ENCODE peak calls at places on chromosome X, in seven cellular contexts. D is SK-N-SH, O is K562, I is GM12878, V is H1, S is HCT116, K is HepG2. T is an unnamed sample.

GRCh38 chrX:104315555-104315954 is 60.8 kb upstream of the ESX1 start:
- DNase-seq in D (no peak), O (no peak), I (no peak), V (no peak), S (no peak), K (no peak), T (no peak)

GRCh38 chrX:22171287-22172060 is 101.2 kb upstream of the CBLL2 start:
- DNase-seq in D (no peak), O (no peak), I (no peak), V (no peak), S (no peak), K (no peak), T (no peak)

GRCh38 chrX:56564182-56564885 is 907 bp downstream of the UBQLN2 start:
- DNase-seq in D (peak; percentile 27), O (peak; percentile 21), I (no peak), V (no peak), S (no peak), K (peak; percentile 2), T (peak; percentile 34)

GRCh38 chrX:79721234-79721633 is 293.3 kb upstream of the TBX22 start:
- DNase-seq in D (no peak), O (no peak), I (no peak), V (no peak), S (no peak), K (no peak), T (no peak)

GRCh38 chrX:96140796-96141195 is 543.8 kb upstream of the DIAPH2 start:
- DNase-seq in D (no peak), O (no peak), I (no peak), V (no peak), S (no peak), K (no peak), T (no peak)

GRCh38 chrX:455199-455598 is 68.5 kb upstream of the PPP2R3B start:
- DNase-seq in D (no peak), O (no peak), I (no peak), V (no peak), S (no peak), K (no peak), T (no peak)

GRCh38 chrX:66149519-66149918 is 14.5 kb upstream of the HEPH start:
- DNase-seq in D (no peak), O (no peak), I (no peak), V (no peak), S (no peak), K (no peak), T (no peak)

GRCh38 chrX:152926923-152927322 is 29.1 kb downstream of the ZNF185 start:
- DNase-seq in D (no peak), O (no peak), I (no peak), V (no peak), S (no peak), K (no peak), T (no peak)

GRCh38 chrX:44507292-44507691 is 35.4 kb downstream of the FUNDC1 start:
- DNase-seq in D (no peak), O (no peak), I (no peak), V (no peak), S (no peak), K (no peak), T (no peak)

GRCh38 chrX:37817579-37817978 is 29.8 kb downstream of the DYNLT3 start:
- DNase-seq in D (no peak), O (no peak), I (no peak), V (no peak), S (no peak), K (no peak), T (no peak)

GRCh38 chrX:131330735-131331134 is 41.6 kb upstream of the IGSF1 start:
- DNase-seq in D (no peak), O (peak; percentile 15), I (no peak), V (no peak), S (no peak), K (no peak), T (no peak)

GRCh38 chrX:38206036-38206435 is 14.6 kb downstream of the SRPX start:
- DNase-seq in D (no peak), O (no peak), I (no peak), V (no peak), S (no peak), K (no peak), T (no peak)

GRCh38 chrX:118254611-118255010 is 91.3 kb upstream of the WDR44 start:
- DNase-seq in D (peak; percentile 38), O (peak; percentile 57), I (peak; percentile 23), V (no peak), S (peak; percentile 18), K (peak; percentile 7), T (peak; percentile 60)

GRCh38 chrX:56069299-56069941 is 162.7 kb upstream of the KLF8 start:
- DNase-seq in D (no peak), O (no peak), I (no peak), V (no peak), S (no peak), K (no peak), T (no peak)

GRCh38 chrX:73134741-73135140 is 55.4 kb upstream of the PABPC1L2A start:
- DNase-seq in D (no peak), O (no peak), I (no peak), V (no peak), S (no peak), K (no peak), T (no peak)

GRCh38 chrX:71618303-71618721 is at the start of gene CXCR3:
- DNase-seq in D (no peak), O (no peak), I (peak; percentile 83), V (no peak), S (no peak), K (no peak), T (no peak)

GRCh38 chrX:103629295-103630170 is 758 bp downstream of the TCEAL1 start:
- DNase-seq in D (peak; percentile 70), O (peak; percentile 67), I (no peak), V (no peak), S (no peak), K (peak; percentile 39), T (peak; percentile 58)

GRCh38 chrX:11073411-11073810 is 37.7 kb upstream of the HCCS start:
- DNase-seq in D (no peak), O (no peak), I (no peak), V (no peak), S (no peak), K (no peak), T (no peak)

GRCh38 chrX:100687128-100687527 is 43.1 kb downstream of the SRPX2 start:
- DNase-seq in D (no peak), O (peak; percentile 3), I (no peak), V (no peak), S (no peak), K (no peak), T (no peak)

GRCh38 chrX:147476008-147476407 is 435.7 kb upstream of the FMR1 start:
- DNase-seq in D (peak; percentile 1), O (peak; percentile 3), I (no peak), V (no peak), S (no peak), K (peak; percentile 4), T (peak; percentile 30)

GRCh38 chrX:108001218-108001814 is 19.1 kb upstream of the TEX13B start:
- DNase-seq in D (peak; percentile 19), O (peak; percentile 20), I (no peak), V (no peak), S (peak; percentile 21), K (peak; percentile 11), T (no peak)

GRCh38 chrX:132592880-132593279 is 104.0 kb upstream of the MBNL3 start:
- DNase-seq in D (peak; percentile 2), O (no peak), I (no peak), V (no peak), S (no peak), K (peak; percentile 39), T (peak; percentile 1)

GRCh38 chrX:129747533-129747932 is 8.8 kb downstream of the XPNPEP2 start:
- DNase-seq in D (no peak), O (no peak), I (no peak), V (no peak), S (no peak), K (no peak), T (no peak)

DNA sequence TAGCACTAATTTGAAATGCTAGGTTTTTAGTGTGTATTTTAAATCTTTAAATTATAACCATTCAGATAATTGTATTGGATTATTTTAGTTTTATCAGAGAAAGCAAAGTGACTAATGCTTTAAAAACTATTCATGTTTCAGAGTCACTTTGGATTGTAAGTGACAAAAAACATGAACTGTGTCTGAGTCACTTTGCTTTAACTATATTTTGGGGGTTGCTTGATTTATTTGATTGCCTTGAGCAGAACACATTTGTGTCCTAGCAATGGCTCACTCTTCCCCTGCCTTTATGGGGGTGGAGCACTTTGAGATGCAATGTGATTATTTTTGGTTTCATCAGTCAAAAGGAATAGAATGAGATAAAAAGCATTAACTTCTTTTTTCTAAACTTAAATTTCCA is 188.4 kb upstream of the ARX start:
- DNase-seq in D (peak; percentile 20), O (no peak), I (no peak), V (no peak), S (no peak), K (no peak), T (no peak)
- TF ChIP-seq JUND in D (no peak), O (no peak), I (no peak), V (no peak), S (no peak), K (no peak), T (no peak)

GRCh38 chrX:46979340-46979739 is 67.1 kb downstream of the JADE3 start:
- DNase-seq in D (no peak), O (no peak), I (no peak), V (no peak), S (peak; percentile 13), K (no peak), T (no peak)
- TF ChIP-seq JUND in D (peak; percentile 77), O (no peak), I (no peak), V (no peak), S (peak; percentile 44), K (no peak), T (no peak)

GRCh38 chrX:146056511-146057081 is 239.0 kb downstream of the SLITRK2 start:
- DNase-seq in D (no peak), O (no peak), I (no peak), V (no peak), S (no peak), K (no peak), T (no peak)
- TF ChIP-seq JUND in D (no peak), O (no peak), I (no peak), V (no peak), S (no peak), K (no peak), T (no peak)

GRCh38 chrX:13078739-13079444 is 34.5 kb upstream of the FAM9C start:
- DNase-seq in D (no peak), O (no peak), I (no peak), V (no peak), S (no peak), K (no peak), T (no peak)
- TF ChIP-seq JUND in D (no peak), O (no peak), I (no peak), V (no peak), S (no peak), K (no peak), T (no peak)

GRCh38 chrX:111503594-111503993 is 7.9 kb upstream of the SERTM2 start:
- DNase-seq in D (no peak), O (no peak), I (no peak), V (no peak), S (no peak), K (no peak), T (no peak)
- TF ChIP-seq JUND in D (no peak), O (no peak), I (no peak), V (no peak), S (no peak), K (no peak), T (no peak)

GRCh38 chrX:110241816-110242215 is 76.1 kb downstream of the AMMECR1 start:
- DNase-seq in D (no peak), O (no peak), I (no peak), V (no peak), S (no peak), K (no peak), T (no peak)
- TF ChIP-seq JUND in D (no peak), O (no peak), I (no peak), V (no peak), S (no peak), K (no peak), T (no peak)

T was measured in T47D.